ENCODE peak calls at places on chromosomes 7 and 10, in eight cellular contexts. One of them, this sample, is unnamed. For H3K27me3, the result is how much of the 10 kb centered on the place peaks cover.

GRCh38 chr7:123635551-123636359 is 19.9 kb upstream of the LMOD2 start:
- DNase-seq in PC-9: no peak
- DNase-seq in CD8-positive, alpha-beta memory T cell: no peak
- DNase-seq in breast epithelium: no peak
- DNase-seq in ovary: no peak
- DNase-seq in testis: no peak
- DNase-seq in transverse colon: no peak
- DNase-seq in A673: peak
- DNase-seq in this sample: no peak

GRCh38 chr7:81751619-81752317 is 18.1 kb downstream of the HGF start:
- DNase-seq in testis: no peak
- DNase-seq in CD8-positive, alpha-beta memory T cell: no peak
- DNase-seq in ovary: no peak
- DNase-seq in breast epithelium: no peak
- DNase-seq in transverse colon: no peak
- DNase-seq in A673: no peak
- DNase-seq in PC-9: no peak
- DNase-seq in this sample: no peak

GRCh38 chr10:110392860-110393732 is 88.4 kb upstream of the SMNDC1 start:
- DNase-seq in PC-9: no peak
- DNase-seq in CD8-positive, alpha-beta memory T cell: no peak
- DNase-seq in A673: peak
- DNase-seq in breast epithelium: peak
- DNase-seq in ovary: no peak
- DNase-seq in transverse colon: peak
- DNase-seq in testis: peak
- DNase-seq in this sample: no peak

GRCh38 chr10:4763960-4764428 is 62.0 kb upstream of the AKR1E2 start:
- DNase-seq in A673: no peak
- DNase-seq in transverse colon: no peak
- DNase-seq in testis: no peak
- DNase-seq in ovary: no peak
- DNase-seq in PC-9: no peak
- DNase-seq in breast epithelium: no peak
- DNase-seq in CD8-positive, alpha-beta memory T cell: no peak
- DNase-seq in this sample: no peak

GRCh38 chr7:157792954-157793353 is 456.1 kb downstream of the DNAJB6 start:
- DNase-seq in ovary: no peak
- DNase-seq in PC-9: no peak
- DNase-seq in testis: no peak
- DNase-seq in A673: no peak
- DNase-seq in breast epithelium: no peak
- DNase-seq in CD8-positive, alpha-beta memory T cell: no peak
- DNase-seq in transverse colon: no peak
- DNase-seq in this sample: no peak

GRCh38 chr7:132579260-132579899 is 3.1 kb upstream of the PLXNA4 start:
- DNase-seq in A673: no peak
- DNase-seq in testis: no peak
- DNase-seq in ovary: no peak
- DNase-seq in PC-9: no peak
- DNase-seq in CD8-positive, alpha-beta memory T cell: no peak
- DNase-seq in breast epithelium: no peak
- DNase-seq in transverse colon: no peak
- DNase-seq in this sample: no peak

GRCh38 chr7:22572937-22573336 is 72.9 kb upstream of the STEAP1B start:
- DNase-seq in A673: no peak
- DNase-seq in breast epithelium: no peak
- DNase-seq in transverse colon: no peak
- DNase-seq in testis: no peak
- DNase-seq in ovary: no peak
- DNase-seq in PC-9: peak
- DNase-seq in CD8-positive, alpha-beta memory T cell: no peak
- DNase-seq in this sample: no peak

GRCh38 chr7:121116399-121116798 is 127.9 kb downstream of the CPED1 start:
- DNase-seq in breast epithelium: no peak
- DNase-seq in PC-9: no peak
- DNase-seq in testis: no peak
- DNase-seq in A673: no peak
- DNase-seq in ovary: no peak
- DNase-seq in transverse colon: no peak
- DNase-seq in CD8-positive, alpha-beta memory T cell: no peak
- DNase-seq in this sample: no peak

GRCh38 chr10:75195035-75195763 is 15.4 kb upstream of the VDAC2 start:
- DNase-seq in CD8-positive, alpha-beta memory T cell: no peak
- DNase-seq in breast epithelium: no peak
- DNase-seq in testis: no peak
- DNase-seq in A673: no peak
- DNase-seq in PC-9: no peak
- DNase-seq in ovary: no peak
- DNase-seq in transverse colon: no peak
- DNase-seq in this sample: no peak

GRCh38 chr7:69599211-69599878 is 1.1 kb downstream of the AUTS2 start:
- DNase-seq in transverse colon: no peak
- DNase-seq in breast epithelium: no peak
- DNase-seq in A673: peak
- DNase-seq in testis: no peak
- DNase-seq in ovary: peak
- DNase-seq in PC-9: no peak
- DNase-seq in CD8-positive, alpha-beta memory T cell: no peak
- DNase-seq in this sample: no peak

GRCh38 chr7:69598081-69598486 is at the start of gene AUTS2:
- DNase-seq in transverse colon: peak
- DNase-seq in ovary: peak
- DNase-seq in PC-9: no peak
- DNase-seq in A673: peak
- DNase-seq in breast epithelium: peak
- DNase-seq in CD8-positive, alpha-beta memory T cell: peak
- DNase-seq in testis: peak
- DNase-seq in this sample: peak

GRCh38 chr7:69602522-69602921 is 4.2 kb downstream of the AUTS2 start:
- DNase-seq in breast epithelium: no peak
- DNase-seq in testis: no peak
- DNase-seq in CD8-positive, alpha-beta memory T cell: no peak
- DNase-seq in A673: no peak
- DNase-seq in transverse colon: no peak
- DNase-seq in PC-9: no peak
- DNase-seq in ovary: no peak
- DNase-seq in this sample: no peak

GRCh38 chr7:69598487-69599148 is 343 bp downstream of the AUTS2 start:
- DNase-seq in CD8-positive, alpha-beta memory T cell: no peak
- DNase-seq in ovary: no peak
- DNase-seq in A673: no peak
- DNase-seq in breast epithelium: peak
- DNase-seq in PC-9: peak
- DNase-seq in testis: peak
- DNase-seq in transverse colon: no peak
- DNase-seq in this sample: no peak

DNA sequence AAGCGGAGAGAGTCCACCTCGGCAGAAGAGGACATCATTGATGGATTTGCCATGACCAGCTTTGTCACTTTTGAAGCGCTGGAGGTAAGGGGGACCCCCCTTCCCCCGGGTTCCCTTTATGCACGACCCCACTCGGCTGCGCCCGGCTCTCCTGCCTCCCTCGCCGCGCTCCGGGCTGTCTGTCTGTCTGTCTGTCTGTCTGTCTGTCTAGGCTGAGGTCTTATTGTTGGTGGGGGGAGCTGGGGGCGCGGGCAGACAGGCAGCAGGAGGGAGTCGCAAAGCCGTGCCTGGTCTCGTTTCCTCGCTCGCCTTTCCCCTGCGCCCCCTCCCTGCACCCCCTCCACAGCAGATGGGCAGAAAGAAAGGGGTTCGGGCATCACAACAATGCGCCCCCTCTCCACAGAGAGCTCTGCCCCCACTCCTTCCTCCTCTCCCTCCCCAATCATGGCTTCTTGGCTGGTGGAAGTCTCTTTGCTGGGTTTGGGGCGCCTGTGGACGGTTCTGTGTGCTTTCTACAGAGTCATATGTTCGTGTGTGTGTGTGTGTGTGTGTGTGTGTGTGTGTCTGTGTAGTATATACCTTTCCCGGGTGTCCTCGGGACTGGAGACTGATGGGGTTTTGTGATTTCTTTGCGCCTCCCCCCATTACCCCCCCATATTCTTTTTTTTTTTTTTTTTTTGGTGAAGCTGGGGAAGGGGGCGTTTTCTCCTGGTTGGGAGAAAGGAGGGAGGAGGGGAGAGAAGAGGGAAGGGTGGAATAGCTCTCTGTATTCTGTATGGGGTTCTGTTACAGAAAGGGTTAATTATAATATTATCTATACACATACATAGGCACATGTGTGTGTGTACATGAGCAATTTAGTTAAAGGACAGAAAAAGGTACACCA is 1.8 kb downstream of the AUTS2 start:
- DNase-seq in transverse colon: no peak
- DNase-seq in A673: peak
- DNase-seq in CD8-positive, alpha-beta memory T cell: no peak
- DNase-seq in breast epithelium: no peak
- DNase-seq in PC-9: no peak
- DNase-seq in testis: no peak
- DNase-seq in ovary: peak
- DNase-seq in this sample: no peak
- H3K27me3 ChIP-seq in transverse colon: under half
- H3K27me3 ChIP-seq in A673: under half
- H3K27me3 ChIP-seq in CD8-positive, alpha-beta memory T cell: under half
- H3K27me3 ChIP-seq in breast epithelium: under half
- H3K27me3 ChIP-seq in PC-9: under half
- H3K27me3 ChIP-seq in testis: under half
- H3K27me3 ChIP-seq in ovary: under half
- H3K27me3 ChIP-seq in this sample: under half

DNA sequence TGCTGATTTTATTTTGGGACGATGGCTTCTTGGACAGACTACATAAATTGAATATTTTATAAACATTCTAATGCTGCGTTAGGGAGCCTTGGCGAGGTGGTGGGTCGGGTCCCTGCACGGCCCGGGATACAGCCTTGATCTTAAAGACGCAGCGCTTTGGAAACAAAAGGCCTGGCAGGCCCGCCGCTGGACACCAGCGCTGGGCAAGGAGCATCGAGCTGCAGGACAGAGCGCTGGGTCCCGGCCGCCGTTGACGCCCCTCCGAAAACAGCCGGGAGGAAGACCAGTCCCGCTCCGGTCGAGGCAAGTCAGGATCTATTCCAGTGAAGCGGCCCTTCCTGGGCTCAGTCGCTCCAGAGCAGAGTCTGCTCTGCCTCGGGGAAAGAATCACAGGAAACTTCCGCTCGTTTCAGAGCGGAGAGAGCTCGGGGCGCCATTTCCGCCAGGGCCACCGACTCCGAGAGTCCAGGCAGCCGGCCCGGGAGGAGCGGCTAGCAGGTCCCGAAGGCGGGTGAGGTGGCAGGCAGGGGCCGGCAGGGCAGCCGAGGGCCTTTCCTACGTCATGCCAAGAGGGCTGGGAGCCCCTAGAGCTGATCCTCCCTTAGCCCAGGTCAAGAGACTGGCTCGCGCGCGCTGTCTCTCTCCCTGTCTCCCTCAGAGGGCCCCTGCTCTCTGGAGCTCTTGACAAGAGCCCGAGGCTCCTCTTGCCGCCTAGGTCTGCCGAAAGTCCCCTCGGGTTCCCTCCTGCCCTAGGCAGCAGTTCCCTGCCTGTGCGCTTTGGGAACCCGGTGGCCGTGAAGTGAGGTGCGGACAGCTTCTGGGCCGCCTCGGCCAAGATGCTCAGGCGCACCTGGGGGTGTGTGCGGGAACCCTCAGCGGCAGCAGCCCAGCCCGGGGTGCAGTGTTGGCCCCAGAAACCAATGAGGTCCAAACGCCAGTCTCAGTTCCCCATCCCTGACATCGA is 1.4 kb upstream of the DRGX start:
- DNase-seq in breast epithelium: no peak
- DNase-seq in CD8-positive, alpha-beta memory T cell: no peak
- DNase-seq in ovary: no peak
- DNase-seq in testis: peak
- DNase-seq in A673: no peak
- DNase-seq in PC-9: no peak
- DNase-seq in transverse colon: no peak
- DNase-seq in this sample: no peak
- H3K4me3 ChIP-seq in breast epithelium: no peak
- H3K4me3 ChIP-seq in CD8-positive, alpha-beta memory T cell: no peak
- H3K4me3 ChIP-seq in ovary: no peak
- H3K4me3 ChIP-seq in testis: peak
- H3K4me3 ChIP-seq in A673: no peak
- H3K4me3 ChIP-seq in PC-9: no peak
- H3K4me3 ChIP-seq in transverse colon: no peak
- H3K4me3 ChIP-seq in this sample: peak

GRCh38 chr10:114408968-114409444 is 4.7 kb upstream of the AFAP1L2 start:
- DNase-seq in ovary: no peak
- DNase-seq in breast epithelium: no peak
- DNase-seq in A673: no peak
- DNase-seq in transverse colon: no peak
- DNase-seq in testis: no peak
- DNase-seq in PC-9: no peak
- DNase-seq in CD8-positive, alpha-beta memory T cell: no peak
- DNase-seq in this sample: no peak

GRCh38 chr10:114404171-114405010 is at the start of gene AFAP1L2:
- DNase-seq in CD8-positive, alpha-beta memory T cell: no peak
- DNase-seq in breast epithelium: no peak
- DNase-seq in transverse colon: peak
- DNase-seq in PC-9: peak
- DNase-seq in A673: no peak
- DNase-seq in ovary: peak
- DNase-seq in testis: no peak
- DNase-seq in this sample: no peak

GRCh38 chr10:114405011-114405350 is 679 bp upstream of the AFAP1L2 start:
- DNase-seq in breast epithelium: no peak
- DNase-seq in testis: no peak
- DNase-seq in transverse colon: peak
- DNase-seq in A673: no peak
- DNase-seq in CD8-positive, alpha-beta memory T cell: no peak
- DNase-seq in ovary: no peak
- DNase-seq in PC-9: peak
- DNase-seq in this sample: no peak

GRCh38 chr10:114408112-114408967 is 4.0 kb upstream of the AFAP1L2 start:
- DNase-seq in A673: no peak
- DNase-seq in ovary: no peak
- DNase-seq in testis: no peak
- DNase-seq in CD8-positive, alpha-beta memory T cell: no peak
- DNase-seq in transverse colon: no peak
- DNase-seq in breast epithelium: no peak
- DNase-seq in PC-9: no peak
- DNase-seq in this sample: no peak

DNA sequence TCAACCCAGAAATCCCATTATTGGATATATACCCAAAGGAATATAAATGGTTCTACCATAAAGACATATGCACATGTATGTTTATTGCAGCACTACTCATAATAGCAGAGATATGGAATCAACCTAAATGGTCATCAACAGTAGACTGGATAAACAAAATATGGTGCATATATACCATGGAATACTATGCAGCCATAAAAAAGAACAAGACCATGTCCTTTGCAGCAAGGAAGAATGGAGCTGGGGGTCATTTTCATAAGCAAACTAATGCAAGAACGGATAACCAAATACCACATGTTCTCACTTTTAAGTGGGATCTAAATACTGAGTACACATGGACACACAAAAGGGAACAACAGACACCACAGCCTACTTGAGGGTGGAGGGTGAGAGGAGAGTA is 2.2 kb upstream of the AFAP1L2 start:
- DNase-seq in transverse colon: no peak
- DNase-seq in CD8-positive, alpha-beta memory T cell: no peak
- DNase-seq in A673: no peak
- DNase-seq in ovary: no peak
- DNase-seq in testis: no peak
- DNase-seq in breast epithelium: no peak
- DNase-seq in PC-9: no peak
- DNase-seq in this sample: no peak
- H3K27me3 ChIP-seq in transverse colon: under half
- H3K27me3 ChIP-seq in CD8-positive, alpha-beta memory T cell: under half
- H3K27me3 ChIP-seq in A673: under half
- H3K27me3 ChIP-seq in ovary: under half
- H3K27me3 ChIP-seq in testis: under half
- H3K27me3 ChIP-seq in breast epithelium: under half
- H3K27me3 ChIP-seq in PC-9: under half
- H3K27me3 ChIP-seq in this sample: under half

GRCh38 chr10:60384006-60384405 is 5.7 kb downstream of the ANK3 start:
- DNase-seq in transverse colon: no peak
- DNase-seq in breast epithelium: no peak
- DNase-seq in PC-9: no peak
- DNase-seq in A673: no peak
- DNase-seq in ovary: no peak
- DNase-seq in testis: no peak
- DNase-seq in CD8-positive, alpha-beta memory T cell: no peak
- DNase-seq in this sample: no peak
- H3K4me3 ChIP-seq in transverse colon: no peak
- H3K4me3 ChIP-seq in breast epithelium: no peak
- H3K4me3 ChIP-seq in PC-9: no peak
- H3K4me3 ChIP-seq in A673: no peak
- H3K4me3 ChIP-seq in ovary: no peak
- H3K4me3 ChIP-seq in testis: no peak
- H3K4me3 ChIP-seq in CD8-positive, alpha-beta memory T cell: no peak
- H3K4me3 ChIP-seq in this sample: no peak